ENCODE peak calls at places on chromosome 3, in eight cellular contexts. T, Q, L, E, P, G, Z and J are unnamed samples.

GRCh38 chr3:47645551-47645950 is 66.9 kb upstream of the CSPG5 start:
- DNase-seq in E (peak; percentile 16), L (no peak), P (no peak), G (no peak), Q (no peak), Z (no peak), T (no peak), J (no peak)

GRCh38 chr3:65039754-65040210 is 352.0 kb upstream of the ADAMTS9 start:
- DNase-seq in Z (no peak), L (no peak), T (no peak), G (no peak), Q (no peak), P (no peak), E (peak; percentile 54), J (peak; percentile 51)

GRCh38 chr3:160956785-160957184 is 148.4 kb downstream of the B3GALNT1 start:
- DNase-seq in T (no peak), Q (no peak), Z (no peak), L (peak; percentile 46), G (no peak), E (peak; percentile 50), P (no peak), J (peak; percentile 14)

GRCh38 chr3:69385723-69386483 is at the start of gene FRMD4B:
- DNase-seq in P (no peak), Z (peak; percentile 84), L (peak; percentile 22), E (peak; percentile 18), G (no peak), Q (peak; percentile 87), T (no peak), J (no peak)

GRCh38 chr3:71493372-71493771 is 90.2 kb downstream of the FOXP1 start:
- DNase-seq in E (no peak), Q (no peak), Z (no peak), G (no peak), T (no peak), L (no peak), P (no peak), J (no peak)

GRCh38 chr3:73781536-73781935 is 156.8 kb upstream of the PDZRN3 start:
- DNase-seq in G (no peak), Z (no peak), P (no peak), Q (no peak), E (no peak), L (no peak), T (no peak), J (no peak)

GRCh38 chr3:17643691-17644090 is 98.7 kb downstream of the TBC1D5 start:
- DNase-seq in E (peak; percentile 71), Q (no peak), P (peak; percentile 13), T (no peak), Z (no peak), G (no peak), L (peak; percentile 62), J (peak; percentile 24)

GRCh38 chr3:40873456-40873855 is 325.8 kb upstream of the CTNNB1 start:
- DNase-seq in T (no peak), Z (no peak), G (no peak), P (no peak), Q (no peak), L (no peak), E (no peak), J (no peak)

GRCh38 chr3:57659810-57660439 is 33.0 kb downstream of the DENND6A start:
- DNase-seq in G (no peak), T (no peak), P (no peak), L (no peak), Q (no peak), E (no peak), Z (no peak), J (no peak)

GRCh38 chr3:99753268-99753975 is 64.2 kb upstream of the CMSS1 start:
- DNase-seq in Z (no peak), P (peak; percentile 63), T (no peak), G (no peak), E (peak; percentile 93), Q (peak; percentile 39), L (peak; percentile 91), J (peak; percentile 69)

GRCh38 chr3:170132335-170132734 is 49.2 kb downstream of the PHC3 start:
- DNase-seq in L (peak; percentile 42), G (no peak), E (peak; percentile 24), P (no peak), T (no peak), Z (no peak), Q (no peak), J (no peak)

GRCh38 chr3:12638105-12638504 is 25.8 kb downstream of the RAF1 start:
- DNase-seq in Q (no peak), T (no peak), G (no peak), L (peak; percentile 61), E (peak; percentile 63), Z (no peak), P (no peak), J (no peak)

GRCh38 chr3:126939347-126939735 is 43.6 kb upstream of the PLXNA1 start:
- DNase-seq in E (no peak), Z (no peak), L (no peak), Q (peak; percentile 48), P (no peak), G (no peak), T (no peak), J (no peak)

GRCh38 chr3:58564456-58565160 is 12.6 kb downstream of the FAM107A start:
- DNase-seq in Q (no peak), E (peak; percentile 73), Z (no peak), T (no peak), P (peak; percentile 11), G (no peak), L (peak; percentile 57), J (peak; percentile 80)

GRCh38 chr3:24367681-24368264 is 126.9 kb downstream of the THRB start:
- DNase-seq in G (no peak), Q (no peak), P (no peak), T (no peak), Z (no peak), L (no peak), E (no peak), J (no peak)

GRCh38 chr3:24367216-24367615 is 127.4 kb downstream of the THRB start:
- DNase-seq in E (no peak), L (no peak), Q (no peak), P (no peak), Z (no peak), G (no peak), T (no peak), J (no peak)

GRCh38 chr3:24364359-24364758 is 130.3 kb downstream of the THRB start:
- DNase-seq in E (no peak), Z (no peak), G (no peak), T (no peak), P (no peak), L (no peak), Q (no peak), J (no peak)

GRCh38 chr3:24363242-24363641 is 131.4 kb downstream of the THRB start:
- DNase-seq in E (peak; percentile 69), L (peak; percentile 63), T (no peak), Z (no peak), Q (no peak), P (no peak), G (no peak), J (no peak)

DNA sequence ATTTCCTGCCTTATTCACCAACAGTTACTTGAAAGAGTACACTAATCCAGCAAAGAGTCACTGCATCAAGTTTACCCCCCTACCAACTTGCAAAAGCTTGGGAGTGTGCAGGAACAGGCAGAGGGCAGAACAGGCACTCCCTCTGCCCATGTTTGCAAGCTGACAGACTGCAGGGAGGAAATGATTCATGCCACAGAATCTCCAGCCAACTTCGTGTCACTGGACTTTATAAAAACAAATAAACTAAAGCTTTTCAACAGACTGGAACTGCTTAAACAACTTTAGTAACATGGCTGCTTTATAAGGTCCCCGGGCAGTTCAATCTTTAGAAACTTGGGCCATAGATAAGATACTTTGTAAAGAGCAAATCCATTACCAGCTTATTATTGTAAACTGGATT is 129.5 kb downstream of the THRB start:
- DNase-seq in Q (peak; percentile 6), Z (no peak), E (peak; percentile 90), T (peak; percentile 79), L (peak; percentile 89), G (no peak), P (no peak), J (peak; percentile 83)
- TF ChIP-seq CTCF in Q (peak; percentile 19), Z (no peak), E (peak; percentile 23), T (peak; percentile 29), L (no peak), G (no peak), P (no peak), J (peak; percentile 32)

GRCh38 chr3:66177026-66177425 is 43.8 kb upstream of the SLC25A26 start:
- DNase-seq in E (no peak), G (no peak), Q (no peak), T (no peak), L (no peak), P (no peak), Z (no peak), J (no peak)

GRCh38 chr3:66178206-66178605 is 42.6 kb upstream of the SLC25A26 start:
- DNase-seq in L (no peak), E (no peak), G (no peak), Q (no peak), P (no peak), T (no peak), Z (no peak), J (no peak)

DNA sequence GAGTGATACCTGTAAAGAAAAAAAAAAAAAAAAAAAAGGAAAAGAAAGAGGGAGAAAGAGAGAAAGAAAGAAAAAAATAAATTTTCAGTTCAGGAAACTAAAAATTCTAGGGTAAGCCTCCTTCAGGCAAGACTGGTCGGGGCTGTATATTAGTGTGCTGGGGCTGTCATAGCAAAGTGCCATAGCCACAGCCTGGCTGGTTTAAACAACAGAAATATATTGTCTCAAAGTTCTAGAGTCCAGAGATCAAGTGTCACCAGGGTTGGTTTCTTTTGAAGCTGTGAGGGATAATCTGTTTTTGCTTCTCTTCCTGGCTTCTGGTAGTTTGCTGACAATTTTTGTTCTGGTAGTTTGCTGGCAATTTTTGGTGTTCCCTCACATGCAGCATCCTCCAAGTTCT is 48.4 kb upstream of the SLC25A26 start:
- DNase-seq in G (no peak), E (no peak), L (no peak), Z (no peak), T (no peak), Q (no peak), P (no peak), J (no peak)
- H3K27me3 ChIP-seq in G (no peaks in the 10 kb centered on the region), E (no peaks in the 10 kb centered on the region), L (no peaks in the 10 kb centered on the region), Z (no peaks in the 10 kb centered on the region), T (no peaks in the 10 kb centered on the region), Q (peaks cover under 1% of the 10 kb centered on the region), P (peaks cover 22% of the 10 kb centered on the region), J (no peaks in the 10 kb centered on the region)

DNA sequence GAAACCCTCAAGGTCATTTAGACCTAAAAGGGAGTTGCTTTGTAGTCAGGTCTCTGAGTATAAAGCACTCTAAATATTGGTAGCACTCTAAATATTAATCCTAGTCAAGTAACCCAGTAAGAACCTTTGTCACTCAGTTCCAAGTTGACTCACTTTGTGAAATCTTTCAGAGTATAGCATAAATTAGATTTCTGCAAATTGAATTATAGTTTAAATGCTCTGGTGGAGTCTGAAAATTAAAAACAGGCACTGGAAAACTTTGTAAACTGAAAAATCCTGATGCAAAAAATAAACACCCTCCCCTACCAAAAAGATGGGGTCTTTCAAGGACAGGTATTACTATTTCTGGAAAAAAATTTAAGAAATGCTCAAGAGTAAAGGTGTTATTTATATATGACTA is 196.3 kb upstream of the FEZF2 start:
- DNase-seq in Q (peak; percentile 18), L (no peak), T (no peak), G (no peak), P (no peak), Z (no peak), E (no peak), J (no peak)
- H3K4me3 ChIP-seq in Q (no peak overlapping the region), L (no peak overlapping the region), T (no peak overlapping the region), G (no peak overlapping the region), P (no peak overlapping the region), Z (no peak overlapping the region), E (no peak overlapping the region), J (no peak overlapping the region)

DNA sequence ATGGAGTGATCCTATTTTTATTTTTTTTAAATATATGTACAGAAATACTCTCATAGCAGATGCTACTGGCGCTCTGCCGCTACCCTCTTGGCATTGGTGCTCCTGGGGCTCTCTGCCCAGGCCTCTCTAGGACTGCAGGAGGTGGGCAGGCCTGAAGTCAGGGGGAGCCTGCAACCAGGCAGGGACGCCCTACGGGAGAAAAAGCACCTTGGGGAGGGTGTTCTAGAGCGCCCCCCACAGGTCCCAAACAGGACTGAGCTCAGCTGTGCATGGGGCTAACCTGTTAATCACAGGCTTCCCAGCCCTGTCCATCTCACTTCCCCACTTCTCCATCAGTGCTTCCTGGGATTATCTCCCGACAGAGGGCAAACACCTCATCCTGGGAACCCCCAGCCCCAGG is 192.5 kb downstream of the SHQ1 start:
- DNase-seq in G (no peak), P (no peak), L (no peak), Q (no peak), Z (no peak), E (no peak), T (no peak), J (no peak)
- TF ChIP-seq CTCF in G (no peak), P (no peak), L (no peak), Q (peak; percentile 34), Z (no peak), E (peak; percentile 27), T (no peak), J (peak; percentile 31)